ENCODE peak calls at places on chromosomes 7 and 10, in eight cellular contexts. U is posterior cingulate gyrus; M is amniotic stem cell; Q is cardiac fibroblast; A is PC-9; Z is transverse colon; X is activated CD4-positive, alpha-beta T cell treated with anti-CD3 and anti-CD28 coated beads for 36 hours; H is CD4-positive, alpha-beta memory T cell. N is an unnamed sample.

GRCh38 chr10:104521901-104522827 is 118.9 kb upstream of the SORCS3 start:
- DNase-seq in X (no peak), H (no peak), M (no peak), A (no peak), Z (no peak), U (peak; percentile 90), Q (no peak), N (no peak)

GRCh38 chr10:79380918-79381775 is 33.9 kb downstream of the PPIF start:
- DNase-seq in M (no peak), X (no peak), Z (peak; percentile 5), A (no peak), U (peak; percentile 74), H (no peak), Q (no peak), N (no peak)

GRCh38 chr7:47479821-47480575 is 101.9 kb downstream of the TNS3 start:
- DNase-seq in A (no peak), M (no peak), Q (no peak), X (no peak), U (peak; percentile 61), Z (peak; percentile 48), H (no peak), N (no peak)

GRCh38 chr7:25358831-25359350 is 130.6 kb upstream of the NPVF start:
- DNase-seq in Q (no peak), H (no peak), A (no peak), Z (no peak), U (no peak), X (no peak), M (no peak), N (peak; percentile 46)

GRCh38 chr7:44277391-44277790 is 48.0 kb downstream of the CAMK2B start:
- DNase-seq in Q (no peak), H (no peak), Z (no peak), U (peak; percentile 83), X (no peak), A (no peak), M (no peak), N (no peak)

GRCh38 chr10:29635711-29636144 is 957 bp upstream of the SVIL start:
- DNase-seq in X (peak; percentile 22), M (no peak), Z (no peak), U (no peak), A (no peak), H (peak; percentile 43), Q (peak; percentile 65), N (no peak)

GRCh38 chr7:111789880-111790279 is 227.6 kb upstream of the IMMP2L start:
- DNase-seq in M (no peak), A (no peak), Z (no peak), X (no peak), H (no peak), U (no peak), Q (peak; percentile 5), N (no peak)

GRCh38 chr10:28592953-28593352 is 60.0 kb downstream of the WAC start:
- DNase-seq in U (no peak), M (peak; percentile 52), Q (peak; percentile 41), X (no peak), H (no peak), Z (no peak), A (peak; percentile 74), N (no peak)

GRCh38 chr10:33263453-33263852 is 71.0 kb downstream of the NRP1 start:
- DNase-seq in U (no peak), Q (peak; percentile 55), X (no peak), A (no peak), H (no peak), Z (no peak), M (no peak), N (no peak)

GRCh38 chr10:89283988-89284475 is 17.8 kb upstream of the IFIT2 start:
- DNase-seq in A (no peak), U (no peak), M (peak; percentile 72), Z (peak; percentile 28), H (no peak), Q (peak; percentile 91), X (no peak), N (peak; percentile 7)

GRCh38 chr10:93091960-93092359 is 18.3 kb downstream of the CYP26A1 start:
- DNase-seq in Z (no peak), X (no peak), H (no peak), A (no peak), Q (no peak), M (no peak), U (no peak), N (no peak)

GRCh38 chr7:102122026-102122425 is 164.6 kb upstream of the SH2B2 start:
- DNase-seq in H (no peak), Q (peak; percentile 69), U (no peak), Z (no peak), M (peak; percentile 4), A (peak; percentile 36), X (no peak), N (no peak)

GRCh38 chr7:139103057-139103820 is 6.3 kb downstream of the ZC3HAV1 start:
- DNase-seq in A (no peak), Q (no peak), H (no peak), U (no peak), Z (no peak), M (no peak), X (no peak), N (no peak)

GRCh38 chr10:71582019-71582418 is 137.6 kb downstream of the C10orf105 start:
- DNase-seq in U (no peak), M (no peak), H (no peak), Q (peak; percentile 67), A (no peak), X (no peak), Z (no peak), N (no peak)

GRCh38 chr7:29609162-29610030 is 45.8 kb downstream of the PRR15 start:
- DNase-seq in Z (peak; percentile 65), Q (peak; percentile 76), H (no peak), X (no peak), U (no peak), M (no peak), A (peak; percentile 93), N (no peak)

GRCh38 chr10:131841669-131842139 is 59.1 kb upstream of the PPP2R2D start:
- DNase-seq in U (peak; percentile 81), H (no peak), Z (no peak), A (no peak), X (peak; percentile 3), Q (no peak), M (no peak), N (no peak)

GRCh38 chr7:36107926-36108631 is 45.0 kb upstream of the EEPD1 start:
- DNase-seq in A (peak; percentile 47), Z (no peak), H (no peak), Q (no peak), M (no peak), X (no peak), U (no peak), N (no peak)

GRCh38 chr7:7639847-7640220 is 718 bp upstream of the UMAD1 start:
- DNase-seq in Z (peak; percentile 37), A (peak; percentile 45), Q (peak; percentile 27), H (no peak), M (no peak), U (no peak), X (peak; percentile 73), N (no peak)

GRCh38 chr7:117116221-117116620 is 162.9 kb downstream of the ST7 start:
- DNase-seq in X (no peak), H (no peak), Q (no peak), U (no peak), Z (no peak), A (no peak), M (no peak), N (no peak)

GRCh38 chr7:42492895-42493294 is 255.9 kb upstream of the GLI3 start:
- DNase-seq in M (no peak), Z (no peak), X (no peak), A (no peak), U (no peak), Q (no peak), H (no peak), N (no peak)

GRCh38 chr10:69093933-69094332 is 6.0 kb downstream of the SRGN start:
- DNase-seq in M (no peak), H (no peak), A (no peak), Q (peak; percentile 68), X (no peak), U (no peak), Z (no peak), N (no peak)

GRCh38 chr7:151460474-151460855 is 20.5 kb upstream of the CRYGN start:
- DNase-seq in Z (no peak), X (no peak), A (no peak), U (no peak), Q (no peak), H (no peak), M (no peak), N (no peak)

GRCh38 chr7:148697950-148698396 is 730 bp upstream of the CUL1 start:
- DNase-seq in M (no peak), Z (no peak), Q (peak; percentile 10), H (no peak), U (no peak), X (no peak), A (no peak), N (no peak)

GRCh38 chr7:149826344-149827088 is 11.7 kb upstream of the ZNF862 start:
- DNase-seq in M (no peak), Q (no peak), U (peak; percentile 67), H (no peak), A (no peak), X (no peak), Z (no peak), N (no peak)

GRCh38 chr10:60573342-60573741 is 183.7 kb upstream of the ANK3 start:
- DNase-seq in Q (no peak), Z (no peak), M (no peak), A (no peak), H (no peak), U (no peak), X (peak; percentile 86), N (no peak)

GRCh38 chr10:71539564-71540118 is 142.9 kb downstream of the CDH23 start:
- DNase-seq in H (no peak), M (no peak), A (no peak), X (no peak), U (no peak), Q (no peak), Z (no peak), N (no peak)

GRCh38 chr7:47498229-47499056 is 83.5 kb downstream of the TNS3 start:
- DNase-seq in A (no peak), X (no peak), U (peak; percentile 68), Z (peak; percentile 71), M (no peak), H (no peak), Q (no peak), N (no peak)

N was measured in NCI-H1417 treated with DMSO at 0.1 percent for 48 hours.